ENCODE peak calls at places on chromosome 1, in seven cellular contexts. Q is neuronal stem cell, L is IMR-90, F is mesendoderm, K is H1, R is H9, P is mesenchymal stem cell. J is an unnamed sample. For H3K4me1, the result is how much of the 10 kb centered on the place peaks cover.

GRCh38 chr1:63323866-63324778 is 1.8 kb downstream of the FOXD3 start:
- DNase-seq in R (peak), F (no peak), P (no peak), L (no peak), Q (peak), K (peak), J (peak)

GRCh38 chr1:69568435-69569280 is 936 bp downstream of the LRRC7 start:
- DNase-seq in Q (peak), L (no peak), P (peak), K (peak), F (peak), R (peak), J (no peak)

GRCh38 chr1:177923441-177923840 is 46.4 kb downstream of the SEC16B start:
- DNase-seq in Q (no peak), K (no peak), R (no peak), F (no peak), L (no peak), P (no peak), J (no peak)

GRCh38 chr1:9846611-9847171 is 22.9 kb upstream of the CLSTN1 start:
- DNase-seq in P (no peak), R (peak), L (no peak), Q (no peak), K (no peak), F (no peak), J (no peak)

GRCh38 chr1:102879439-102879993 is 228.8 kb downstream of the COL11A1 start:
- DNase-seq in R (no peak), P (peak), K (no peak), Q (no peak), L (peak), F (peak), J (peak)

GRCh38 chr1:223531742-223532341 is 133.7 kb downstream of the CAPN8 start:
- DNase-seq in Q (peak), F (peak), L (peak), P (peak), K (peak), R (peak), J (peak)

GRCh38 chr1:24902471-24902891 is 27.6 kb downstream of the RUNX3 start:
- DNase-seq in R (no peak), L (no peak), F (no peak), Q (no peak), K (no peak), P (no peak), J (no peak)

GRCh38 chr1:15212216-15212988 is 34.6 kb upstream of the FHAD1 start:
- DNase-seq in L (no peak), P (peak), F (no peak), Q (no peak), K (no peak), R (no peak), J (no peak)

GRCh38 chr1:171345536-171345935 is 31.6 kb downstream of the FMO4 start:
- DNase-seq in Q (no peak), R (no peak), P (no peak), F (no peak), K (no peak), L (no peak), J (no peak)

GRCh38 chr1:180154325-180155201 is at the start of gene QSOX1:
- DNase-seq in Q (peak), F (peak), L (peak), R (peak), P (peak), K (peak), J (peak)

GRCh38 chr1:173020138-173020742 is 30.5 kb downstream of the TNFSF18 start:
- DNase-seq in K (no peak), P (no peak), Q (no peak), L (no peak), F (no peak), R (no peak), J (no peak)

GRCh38 chr1:173015629-173016028 is 35.1 kb downstream of the TNFSF18 start:
- DNase-seq in R (no peak), L (no peak), F (no peak), Q (no peak), K (no peak), P (no peak), J (peak)

GRCh38 chr1:173014145-173014544 is 36.6 kb downstream of the TNFSF18 start:
- DNase-seq in L (no peak), K (no peak), Q (no peak), P (no peak), R (no peak), F (no peak), J (no peak)

GRCh38 chr1:173017792-173018191 is 32.9 kb downstream of the TNFSF18 start:
- DNase-seq in K (no peak), L (no peak), P (no peak), F (no peak), Q (no peak), R (no peak), J (no peak)

GRCh38 chr1:173016409-173016808 is 34.3 kb downstream of the TNFSF18 start:
- DNase-seq in R (no peak), F (no peak), L (no peak), P (no peak), Q (no peak), K (no peak), J (no peak)
- H3K4me1 ChIP-seq in R (under half), F (under half), L (under half), P (under half), Q (under half), K (under half), J (under half)

DNA sequence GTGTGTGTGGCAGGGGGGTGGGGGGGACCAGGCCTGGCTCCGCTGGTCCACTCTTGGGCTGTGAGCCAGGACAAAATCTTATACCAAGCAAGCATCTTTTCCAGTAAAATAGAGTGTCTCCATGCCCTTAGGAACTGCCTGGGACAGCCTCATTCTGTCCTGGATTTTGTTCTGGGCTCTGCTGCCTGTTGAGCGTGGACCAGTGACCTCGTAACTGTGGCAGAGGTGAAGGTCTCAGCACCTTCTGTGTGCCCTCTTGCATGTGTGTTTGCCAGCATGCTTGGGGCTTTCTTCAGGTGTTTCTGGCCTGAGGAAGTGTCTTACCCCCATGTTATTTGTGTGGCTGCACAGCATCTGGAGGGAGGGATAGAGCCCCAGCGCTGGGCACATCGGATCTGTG is 45.7 kb downstream of the GALNT2 start:
- DNase-seq in K (no peak), Q (no peak), P (no peak), F (no peak), R (no peak), L (no peak), J (no peak)
- H3K4ac ChIP-seq in K (no peak), Q (no peak), P (peak), F (no peak), R (no peak), L (peak), J (no peak)

GRCh38 chr1:230979389-230979716 is 459 bp downstream of the ARV1 start:
- DNase-seq in K (no peak), Q (no peak), R (no peak), F (no peak), P (no peak), L (no peak), J (no peak)

GRCh38 chr1:230977781-230978490 is 725 bp downstream of the TTC13 start:
- DNase-seq in K (peak), F (peak), Q (peak), P (peak), R (peak), L (peak), J (no peak)

GRCh38 chr1:230976825-230977747 is 1.6 kb downstream of the TTC13 start:
- DNase-seq in F (no peak), Q (no peak), R (no peak), L (no peak), K (no peak), P (no peak), J (no peak)

GRCh38 chr1:230978491-230979388 is at the start of the genes ARV1 and TTC13:
- DNase-seq in F (peak), R (peak), K (peak), P (peak), Q (peak), L (peak), J (peak)

GRCh38 chr1:230976360-230976759 is 2.3 kb downstream of the TTC13 start:
- DNase-seq in L (no peak), R (no peak), Q (no peak), K (no peak), F (no peak), P (no peak), J (no peak)
- H3K18ac ChIP-seq in L (no peak), R (no peak), Q (no peak), K (no peak), F (no peak), P (no peak), J (no peak)

GRCh38 chr1:204883405-204883804 is 12.7 kb downstream of the NFASC start:
- DNase-seq in F (no peak), L (no peak), R (no peak), K (no peak), Q (no peak), P (no peak), J (no peak)

GRCh38 chr1:204888294-204888693 is 17.6 kb downstream of the NFASC start:
- DNase-seq in F (no peak), P (no peak), R (no peak), L (no peak), K (no peak), Q (no peak), J (no peak)

GRCh38 chr1:204887846-204888245 is 17.2 kb downstream of the NFASC start:
- DNase-seq in L (no peak), K (no peak), Q (no peak), R (no peak), P (no peak), F (no peak), J (no peak)

GRCh38 chr1:204885288-204885711 is 14.6 kb downstream of the NFASC start:
- DNase-seq in F (no peak), L (no peak), R (no peak), K (peak), P (no peak), Q (no peak), J (peak)

DNA sequence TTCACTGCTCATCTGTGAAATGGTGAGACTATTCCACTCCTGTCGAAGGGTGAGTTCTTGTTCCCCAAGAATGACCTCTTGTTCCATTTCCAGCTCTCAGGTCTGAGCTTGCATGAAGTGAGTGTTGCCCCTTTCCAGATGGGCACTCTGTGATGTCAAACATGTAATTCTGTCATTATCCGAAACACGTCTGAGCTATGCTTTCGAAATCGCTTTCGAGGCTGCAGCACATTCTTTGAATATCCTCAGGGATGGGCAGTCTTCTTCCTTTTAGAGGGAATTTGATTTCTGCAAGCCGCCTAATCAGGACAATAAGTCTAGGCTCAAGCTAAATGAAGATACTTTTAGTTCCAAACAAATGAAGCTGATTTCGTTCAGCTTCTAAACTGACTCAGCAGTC is 15.1 kb downstream of the NFASC start:
- DNase-seq in F (no peak), K (no peak), Q (no peak), L (no peak), R (no peak), P (no peak), J (no peak)
- H3K4me1 ChIP-seq in F (under half), K (under half), Q (under half), L (under half), R (under half), P (under half), J (under half)

GRCh38 chr1:76154213-76154956 is 79.8 kb downstream of the ST6GALNAC3 start:
- DNase-seq in R (peak), K (peak), Q (peak), F (peak), P (peak), L (peak), J (peak)
- H3K4ac ChIP-seq in R (no peak), K (no peak), Q (no peak), F (peak), P (no peak), L (no peak), J (no peak)

GRCh38 chr1:115400426-115400825 is 62.4 kb upstream of the NGF start:
- DNase-seq in R (no peak), F (no peak), K (no peak), P (no peak), Q (no peak), L (no peak), J (no peak)
- H3K18ac ChIP-seq in R (no peak), F (no peak), K (no peak), P (no peak), Q (no peak), L (no peak), J (no peak)

DNA sequence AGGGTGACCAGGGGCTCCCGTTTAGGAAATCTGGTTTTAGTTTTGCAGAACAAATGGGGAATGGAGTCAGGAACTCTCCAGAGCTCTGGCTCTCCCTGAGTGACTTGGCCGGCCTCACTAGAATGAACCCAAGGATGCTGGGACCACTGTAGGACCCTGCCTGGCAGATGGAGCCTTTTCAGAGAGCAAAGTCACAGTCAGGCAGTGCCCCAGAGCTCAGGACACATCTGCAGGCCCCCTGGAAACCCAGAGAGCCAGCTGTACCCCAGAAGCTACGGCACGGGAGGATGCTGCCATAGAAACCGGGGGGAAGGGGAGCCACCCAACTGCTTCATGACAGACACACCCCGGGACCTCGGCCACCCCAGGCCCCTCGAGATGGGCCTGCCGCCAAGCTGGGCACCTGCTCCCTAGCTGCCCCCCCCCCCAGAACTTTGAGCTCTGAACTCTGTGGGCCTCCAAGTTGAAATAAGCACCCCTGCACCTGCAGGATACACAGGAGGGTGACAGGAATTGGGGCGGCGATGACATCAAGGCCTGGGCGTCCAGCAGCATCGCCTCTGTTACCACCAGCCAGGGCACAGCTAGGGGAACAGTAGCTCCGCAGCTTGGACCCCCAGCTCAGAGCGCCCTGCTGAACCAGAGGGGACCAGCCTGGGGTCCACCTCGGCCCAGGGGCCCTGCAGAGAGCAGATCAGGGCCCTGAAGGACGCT is 91.8 kb upstream of the VAMP3 start:
- DNase-seq in K (no peak), P (no peak), F (no peak), Q (no peak), R (no peak), L (no peak), J (no peak)
- H3K4me1 ChIP-seq in K (under half), P (under half), F (under half), Q (under half), R (under half), L (under half), J (under half)

DNA sequence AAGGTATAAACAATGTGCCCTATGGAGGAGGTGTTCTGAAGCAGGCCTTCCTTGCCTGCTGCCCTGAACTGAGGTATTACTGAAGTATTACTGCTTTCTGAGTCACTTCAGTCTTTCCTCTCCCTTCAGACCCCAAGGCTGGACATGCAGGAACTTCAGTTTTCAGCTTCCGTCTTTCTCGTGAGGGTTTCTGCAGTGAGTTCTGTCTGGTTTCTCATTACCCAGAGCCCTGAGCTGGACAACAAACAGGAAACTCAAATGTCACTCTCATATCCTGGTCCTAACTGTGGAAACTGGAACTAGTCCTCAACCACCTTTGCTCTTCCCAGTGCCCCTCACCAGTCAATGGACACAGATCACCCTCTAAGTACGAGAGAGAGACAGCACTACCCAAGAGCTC is 46.8 kb downstream of the ELAVL4 start:
- DNase-seq in L (no peak), K (no peak), R (no peak), P (no peak), F (no peak), Q (no peak), J (no peak)
- H3K4ac ChIP-seq in L (no peak), K (no peak), R (no peak), P (no peak), F (no peak), Q (no peak), J (no peak)

GRCh38 chr1:21963477-21964217 is 13.2 kb upstream of the CELA3B start:
- DNase-seq in L (peak), R (peak), P (peak), K (peak), F (peak), Q (peak), J (peak)
- H3K18ac ChIP-seq in L (no peak), R (no peak), P (no peak), K (no peak), F (no peak), Q (no peak), J (peak)

GRCh38 chr1:201264554-201264953 is 18.8 kb upstream of the PKP1 start:
- DNase-seq in K (no peak), F (no peak), R (no peak), Q (no peak), L (no peak), P (no peak), J (no peak)

GRCh38 chr1:201266774-201267173 is 16.5 kb upstream of the PKP1 start:
- DNase-seq in Q (no peak), L (peak), K (peak), F (no peak), R (peak), P (peak), J (no peak)

GRCh38 chr1:201266276-201266675 is 17.0 kb upstream of the PKP1 start:
- DNase-seq in R (no peak), L (no peak), P (no peak), F (no peak), K (no peak), Q (no peak), J (no peak)

GRCh38 chr1:201264072-201264471 is 19.2 kb upstream of the PKP1 start:
- DNase-seq in K (peak), P (no peak), Q (no peak), R (no peak), F (no peak), L (no peak), J (no peak)

DNA sequence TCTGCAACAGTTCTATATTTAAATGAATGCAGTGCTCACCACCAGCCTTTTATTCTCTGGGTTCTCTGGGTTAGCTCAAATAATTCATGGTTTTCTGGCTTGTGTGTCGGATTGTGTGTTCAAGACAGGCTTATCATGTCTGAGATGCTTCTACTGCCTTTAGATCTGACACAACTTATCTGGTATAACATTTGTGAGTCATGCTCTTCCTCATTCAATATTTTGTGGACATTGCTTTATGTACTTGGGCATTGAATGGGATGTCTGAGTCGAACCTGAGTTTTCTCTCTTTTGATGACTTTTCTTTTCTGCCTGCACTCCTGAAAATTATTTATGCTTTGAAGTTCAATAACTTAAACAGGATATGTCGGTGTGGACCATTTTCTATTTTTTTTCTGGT is 17.5 kb upstream of the PKP1 start:
- DNase-seq in F (no peak), K (no peak), L (peak), P (peak), R (no peak), Q (no peak), J (no peak)
- H3K4me1 ChIP-seq in F (under half), K (under half), L (under half), P (under half), R (under half), Q (under half), J (under half)

J was measured in trophoblast cell.